ENCODE peak calls at places on chromosomes 11 and 22, in five cellular contexts. F is heart left ventricle, X is ovary, O is stomach, G is upper lobe of left lung. Z is an unnamed sample.

GRCh38 chr11:61955416-61956135 is 5.4 kb downstream of the BEST1 start:
- DNase-seq in F (peak; percentile 52), X (peak; percentile 62), O (no peak), G (peak; percentile 86), Z (no peak)

GRCh38 chr11:59802639-59803176 is 7.9 kb downstream of the MRPL16 start:
- DNase-seq in F (no peak), X (peak; percentile 16), O (no peak), G (no peak), Z (no peak)

GRCh38 chr11:7245341-7245740 is 6.4 kb upstream of the SYT9 start:
- DNase-seq in F (no peak), X (no peak), O (no peak), G (no peak), Z (no peak)

GRCh38 chr22:49298834-49299750 is 528.6 kb downstream of the BRD1 start:
- DNase-seq in F (no peak), X (no peak), O (peak; percentile 15), G (no peak), Z (no peak)

GRCh38 chr11:28757725-28758515 is 649.7 kb downstream of the METTL15 start:
- DNase-seq in F (no peak), X (no peak), O (no peak), G (no peak), Z (no peak)

GRCh38 chr11:97691061-97691460 is 1301.2 kb downstream of the JRKL start:
- DNase-seq in F (no peak), X (no peak), O (no peak), G (no peak), Z (no peak)

GRCh38 chr11:113778111-113778910 is 1.3 kb upstream of the CLDN25 start:
- DNase-seq in F (peak; percentile 38), X (no peak), O (peak; percentile 51), G (no peak), Z (no peak)

GRCh38 chr11:46127150-46127638 is 5.9 kb upstream of the PHF21A start:
- DNase-seq in F (peak; percentile 38), X (no peak), O (no peak), G (no peak), Z (no peak)

GRCh38 chr11:12028303-12028702 is 19.9 kb upstream of the DKK3 start:
- DNase-seq in F (no peak), X (no peak), O (no peak), G (no peak), Z (no peak)

GRCh38 chr11:68974421-68975194 is 6.2 kb downstream of the MRGPRD start:
- DNase-seq in F (no peak), X (no peak), O (no peak), G (peak; percentile 74), Z (peak; percentile 53)

GRCh38 chr11:35649984-35650383 is 12.6 kb upstream of the TRIM44 start:
- DNase-seq in F (no peak), X (no peak), O (no peak), G (no peak), Z (no peak)

GRCh38 chr11:65556470-65557279 is 1.5 kb downstream of the LTBP3 start:
- DNase-seq in F (no peak), X (no peak), O (no peak), G (no peak), Z (peak; percentile 70)

GRCh38 chr22:37118083-37118482 is 8.6 kb upstream of the TMPRSS6 start:
- DNase-seq in F (no peak), X (no peak), O (no peak), G (no peak), Z (no peak)

GRCh38 chr11:60887531-60887930 is 18.9 kb downstream of the PRPF19 start:
- DNase-seq in F (no peak), X (no peak), O (peak; percentile 61), G (no peak), Z (no peak)

GRCh38 chr22:29154364-29155048 is 51.2 kb upstream of the EMID1 start:
- DNase-seq in F (peak; percentile 76), X (peak; percentile 68), O (peak; percentile 79), G (peak; percentile 94), Z (peak; percentile 85)

GRCh38 chr11:126415669-126416420 is 60.4 kb downstream of the ST3GAL4 start:
- DNase-seq in F (peak; percentile 91), X (peak; percentile 92), O (peak; percentile 49), G (no peak), Z (peak; percentile 95)

GRCh38 chr11:33172996-33173395 is 11.7 kb upstream of the CSTF3 start:
- DNase-seq in F (no peak), X (no peak), O (no peak), G (no peak), Z (no peak)

GRCh38 chr22:17121235-17122195 is at the start of gene TMEM121B:
- DNase-seq in F (peak; percentile 89), X (peak; percentile 21), O (peak; percentile 50), G (peak; percentile 87), Z (peak; percentile 76)

GRCh38 chr11:2445107-2445947 is 519 bp downstream of the KCNQ1 start:
- DNase-seq in F (no peak), X (no peak), O (peak; percentile 55), G (peak; percentile 91), Z (no peak)

GRCh38 chr11:101721270-101721669 is 137.5 kb upstream of the TRPC6 start:
- DNase-seq in F (no peak), X (no peak), O (no peak), G (no peak), Z (no peak)

GRCh38 chr11:44416776-44417175 is 106.8 kb upstream of the ALX4 start:
- DNase-seq in F (no peak), X (no peak), O (no peak), G (no peak), Z (no peak)

GRCh38 chr22:40533712-40534378 is 102.7 kb downstream of the MRTFA start:
- DNase-seq in F (no peak), X (no peak), O (no peak), G (no peak), Z (no peak)

DNA sequence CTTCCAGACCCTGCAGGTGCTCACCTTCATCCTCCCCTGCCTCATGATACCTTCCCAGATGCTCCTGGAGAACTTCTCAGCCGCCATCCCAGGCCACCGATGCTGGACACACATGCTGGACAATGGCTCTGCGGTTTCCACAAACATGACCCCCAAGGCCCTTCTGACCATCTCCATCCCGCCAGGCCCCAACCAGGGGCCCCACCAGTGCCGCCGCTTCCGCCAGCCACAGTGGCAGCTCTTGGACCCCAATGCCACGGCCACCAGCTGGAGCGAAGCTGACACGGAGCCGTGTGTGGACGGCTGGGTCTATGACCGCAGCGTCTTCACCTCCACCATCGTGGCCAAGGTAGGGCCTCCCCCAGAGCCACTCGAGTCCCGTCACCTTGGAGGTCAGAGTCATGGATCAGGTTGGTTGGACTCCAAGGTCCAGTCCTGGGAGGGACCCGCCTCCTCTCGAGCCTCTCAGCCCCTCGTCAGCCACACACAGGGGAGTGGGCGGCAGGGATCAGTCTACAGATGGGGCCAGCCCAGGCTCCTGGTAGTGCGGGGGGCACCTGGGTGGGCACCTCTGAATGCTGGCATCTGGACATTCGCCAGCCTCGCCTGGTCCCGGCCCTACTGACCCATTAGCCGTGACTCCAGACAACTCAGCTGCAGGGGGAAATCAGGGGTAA is 34.8 kb upstream of the SLC22A12 start:
- DNase-seq in F (no peak), X (no peak), O (no peak), G (no peak), Z (peak; percentile 65)
- H3K4me3 ChIP-seq in F (no peak overlapping the region), X (no peak overlapping the region), O (no peak overlapping the region), G (no peak overlapping the region), Z (no peak overlapping the region)

GRCh38 chr11:637593-638507 is 781 bp downstream of the DRD4 start:
- DNase-seq in F (no peak), X (no peak), O (no peak), G (peak; percentile 85), Z (no peak)

GRCh38 chr11:638616-639323 is 1.7 kb downstream of the DRD4 start:
- DNase-seq in F (no peak), X (no peak), O (no peak), G (no peak), Z (no peak)

GRCh38 chr11:636511-637332 is at the start of gene DRD4:
- DNase-seq in F (no peak), X (no peak), O (no peak), G (peak; percentile 89), Z (no peak)

GRCh38 chr11:635945-636510 is 1.0 kb upstream of the DRD4 start:
- DNase-seq in F (no peak), X (no peak), O (no peak), G (no peak), Z (no peak)

GRCh38 chr11:637333-637592 is 194 bp downstream of the DRD4 start:
- DNase-seq in F (no peak), X (no peak), O (no peak), G (no peak), Z (no peak)
- H3K27me3 ChIP-seq in F (peaks cover 19% of the 10 kb centered on the region), X (no peaks in the 10 kb centered on the region), O (no peaks in the 10 kb centered on the region), G (no peaks in the 10 kb centered on the region), Z (peaks cover 8% of the 10 kb centered on the region)

GRCh38 chr22:31122196-31122531 is 602 bp upstream of the INPP5J start:
- DNase-seq in F (peak; percentile 57), X (no peak), O (no peak), G (no peak), Z (no peak)

GRCh38 chr22:31121403-31121802 is 1.4 kb upstream of the INPP5J start:
- DNase-seq in F (no peak), X (no peak), O (no peak), G (no peak), Z (no peak)

GRCh38 chr22:31124290-31124689 is 1.5 kb downstream of the INPP5J start:
- DNase-seq in F (no peak), X (no peak), O (no peak), G (no peak), Z (no peak)

GRCh38 chr22:31123292-31123602 is 481 bp downstream of the INPP5J start:
- DNase-seq in F (no peak), X (no peak), O (no peak), G (no peak), Z (no peak)

DNA sequence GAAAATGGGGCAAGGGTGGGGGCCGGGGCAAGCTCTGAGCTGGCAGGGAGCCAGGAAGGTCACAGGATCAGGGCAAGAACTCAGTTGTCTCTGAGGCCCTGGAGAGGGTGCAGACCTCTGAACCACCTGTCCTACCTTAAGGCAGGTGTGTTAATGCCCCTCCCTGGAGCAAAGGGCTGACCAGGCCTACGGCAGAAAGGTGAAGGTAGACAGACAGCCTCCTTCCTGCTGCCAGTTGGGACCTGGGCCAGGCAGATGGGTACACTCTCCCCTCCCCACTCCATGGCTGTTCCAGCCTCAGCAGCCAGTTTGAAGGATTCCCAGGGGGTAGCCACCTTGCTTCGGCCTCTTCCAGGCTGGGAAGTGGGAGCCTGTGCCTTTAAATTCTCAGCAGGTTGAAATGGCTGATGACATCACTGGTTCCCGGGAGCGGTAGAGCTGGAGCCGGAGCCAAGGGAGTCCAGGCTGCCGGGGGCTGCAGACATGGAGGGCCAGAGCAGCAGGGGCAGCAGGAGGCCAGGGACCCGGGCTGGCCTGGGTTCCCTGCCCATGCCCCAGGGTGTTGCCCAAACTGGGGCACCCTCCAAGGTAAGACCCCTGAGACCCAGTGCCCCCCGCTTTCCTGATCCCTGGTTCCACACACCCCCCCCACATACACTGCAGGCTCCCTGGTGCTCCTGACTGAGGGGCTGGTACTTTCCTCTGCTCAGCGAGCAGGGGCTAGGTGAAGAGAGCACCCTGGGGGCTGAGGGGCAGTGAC is at the start of gene INPP5J:
- DNase-seq in F (peak; percentile 78), X (peak; percentile 41), O (peak; percentile 69), G (peak; percentile 69), Z (peak; percentile 87)
- TF ChIP-seq POLR2A in F (no peak), X (no peak), O (no peak), G (peak; percentile 48), Z (peak; percentile 17)

DNA sequence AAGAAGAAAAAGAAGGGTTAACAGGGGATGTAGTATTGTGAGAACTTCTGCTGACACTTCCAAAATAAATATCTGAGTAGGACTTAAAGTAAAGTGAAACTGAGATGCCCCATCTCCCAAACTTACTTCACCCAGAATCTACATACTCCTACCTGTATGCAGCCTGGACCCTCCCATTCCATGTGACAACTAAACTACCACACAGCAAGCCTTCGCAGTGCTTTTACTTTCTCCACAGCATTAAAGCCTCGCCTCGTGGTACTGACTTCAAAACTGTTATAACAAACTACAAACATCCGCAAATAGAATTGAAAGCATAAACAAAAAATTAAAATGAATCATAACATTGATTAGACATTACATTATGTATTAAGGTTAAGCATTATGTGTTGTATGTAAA is 988 bp downstream of the MPZL2 start:
- DNase-seq in F (no peak), X (no peak), O (no peak), G (no peak), Z (no peak)
- H3K4me3 ChIP-seq in F (peak overlapping the region; percentile 56), X (peak overlapping the region; percentile 32), O (peak overlapping the region; percentile 55), G (peak overlapping the region; percentile 42), Z (no peak overlapping the region)